ENCODE peak calls at places on chromosomes 1 and 21, in nine cellular contexts. S is T-helper 1 cell; F is mesothelial cell of epicardium; E is M059J; V is SW480; I is GM20000; T is Peyer's patch; Q is activated CD4-positive, alpha-beta T cell treated with anti-CD3 and anti-CD28 coated beads for 24 hours; P is A172. M is an unnamed sample.

GRCh38 chr21:36980280-36981048 is 14.0 kb upstream of the HLCS start:
- DNase-seq in Q (no peak), V (no peak), I (no peak), F (no peak), E (peak; percentile 36), T (no peak), P (no peak), S (no peak), M (peak; percentile 51)

GRCh38 chr1:237054313-237054712 is 12.3 kb downstream of the RYR2 start:
- DNase-seq in P (no peak), Q (no peak), V (no peak), T (no peak), S (no peak), F (no peak), E (no peak), I (no peak), M (no peak)

GRCh38 chr1:147700042-147700711 is 29.9 kb upstream of the ACP6 start:
- DNase-seq in V (peak; percentile 61), Q (peak; percentile 36), F (no peak), I (peak; percentile 62), P (peak; percentile 80), T (peak; percentile 79), E (peak; percentile 65), S (peak; percentile 40), M (no peak)

GRCh38 chr1:197763307-197763706 is 12.0 kb downstream of the DENND1B start:
- DNase-seq in I (no peak), V (no peak), T (no peak), S (no peak), E (peak; percentile 43), P (no peak), Q (no peak), F (no peak), M (no peak)

GRCh38 chr1:42822833-42823392 is 5.7 kb upstream of the SVBP start:
- DNase-seq in I (no peak), S (no peak), T (no peak), F (no peak), Q (no peak), E (peak; percentile 53), V (no peak), P (no peak), M (no peak)

GRCh38 chr1:165520646-165521045 is 23.2 kb upstream of the LRRC52 start:
- DNase-seq in V (no peak), F (no peak), S (no peak), I (no peak), E (no peak), Q (no peak), P (no peak), T (no peak), M (no peak)

GRCh38 chr1:62887799-62888507 is 104.0 kb downstream of the ATG4C start:
- DNase-seq in I (no peak), E (no peak), S (no peak), F (no peak), V (no peak), Q (no peak), T (no peak), P (no peak), M (no peak)

GRCh38 chr1:40986328-40986783 is 6.9 kb downstream of the CTPS1 start:
- DNase-seq in P (no peak), I (no peak), F (no peak), T (no peak), S (no peak), E (no peak), Q (no peak), V (no peak), M (no peak)

GRCh38 chr1:234758851-234759250 is 148.9 kb upstream of the IRF2BP2 start:
- DNase-seq in P (no peak), E (peak; percentile 45), Q (no peak), I (no peak), F (no peak), T (peak; percentile 77), V (no peak), S (peak; percentile 77), M (no peak)